ENCODE peak calls at places on chromosome 10, in six cellular contexts. H is gastrocnemius medialis, N is upper lobe of right lung, V is pancreas, A is IMR-90, C is heart left ventricle. W is an unnamed sample.

GRCh38 chr10:57102234-57102633 is 741.2 kb upstream of the ZWINT start:
- DNase-seq in H (no peak), N (no peak), V (no peak), A (no peak), C (no peak), W (no peak)

GRCh38 chr10:12186324-12186723 is 9.4 kb downstream of the NUDT5 start:
- DNase-seq in H (no peak), N (no peak), V (no peak), A (no peak), C (no peak), W (no peak)

GRCh38 chr10:110207805-110208613 is 604 bp downstream of the MXI1 start:
- DNase-seq in H (no peak), N (peak; percentile 67), V (peak; percentile 51), A (peak; percentile 17), C (peak; percentile 45), W (peak; percentile 47)

GRCh38 chr10:44963772-44964633 is 4.4 kb downstream of the RASSF4 start:
- DNase-seq in H (peak; percentile 96), N (peak; percentile 90), V (peak; percentile 83), A (no peak), C (peak; percentile 94), W (no peak)

GRCh38 chr10:43121444-43121843 is 16.8 kb upstream of the CSGALNACT2 start:
- DNase-seq in H (no peak), N (peak; percentile 67), V (no peak), A (no peak), C (no peak), W (peak; percentile 66)

GRCh38 chr10:84824525-84824924 is 496.1 kb downstream of the CCSER2 start:
- DNase-seq in H (no peak), N (no peak), V (no peak), A (no peak), C (no peak), W (no peak)

GRCh38 chr10:45438457-45439090 is 64.6 kb downstream of the ALOX5 start:
- DNase-seq in H (no peak), N (peak; percentile 39), V (no peak), A (no peak), C (no peak), W (no peak)

GRCh38 chr10:103921750-103922195 is 3.8 kb upstream of the STN1 start:
- DNase-seq in H (no peak), N (no peak), V (no peak), A (peak; percentile 31), C (no peak), W (peak; percentile 40)

GRCh38 chr10:47027108-47027811 is 116.0 kb downstream of the PTPN20 start:
- DNase-seq in H (no peak), N (peak; percentile 46), V (no peak), A (no peak), C (no peak), W (no peak)

GRCh38 chr10:123367181-123367580 is 213.0 kb downstream of the BUB3 start:
- DNase-seq in H (no peak), N (no peak), V (no peak), A (no peak), C (no peak), W (no peak)

GRCh38 chr10:103854687-103855423 is 521 bp downstream of the SH3PXD2A start:
- DNase-seq in H (peak; percentile 45), N (no peak), V (no peak), A (peak; percentile 24), C (peak; percentile 76), W (peak; percentile 37)

GRCh38 chr10:44125879-44126675 is 258.8 kb downstream of the CXCL12 start:
- DNase-seq in H (peak; percentile 37), N (no peak), V (no peak), A (peak; percentile 64), C (no peak), W (no peak)

GRCh38 chr10:51014680-51015425 is 59.4 kb upstream of the PRKG1 start:
- DNase-seq in H (no peak), N (no peak), V (no peak), A (peak; percentile 61), C (no peak), W (no peak)

GRCh38 chr10:79146611-79147130 is 77.9 kb downstream of the ZMIZ1 start:
- DNase-seq in H (peak; percentile 97), N (peak; percentile 85), V (peak; percentile 72), A (peak; percentile 37), C (peak; percentile 83), W (no peak)

DNA sequence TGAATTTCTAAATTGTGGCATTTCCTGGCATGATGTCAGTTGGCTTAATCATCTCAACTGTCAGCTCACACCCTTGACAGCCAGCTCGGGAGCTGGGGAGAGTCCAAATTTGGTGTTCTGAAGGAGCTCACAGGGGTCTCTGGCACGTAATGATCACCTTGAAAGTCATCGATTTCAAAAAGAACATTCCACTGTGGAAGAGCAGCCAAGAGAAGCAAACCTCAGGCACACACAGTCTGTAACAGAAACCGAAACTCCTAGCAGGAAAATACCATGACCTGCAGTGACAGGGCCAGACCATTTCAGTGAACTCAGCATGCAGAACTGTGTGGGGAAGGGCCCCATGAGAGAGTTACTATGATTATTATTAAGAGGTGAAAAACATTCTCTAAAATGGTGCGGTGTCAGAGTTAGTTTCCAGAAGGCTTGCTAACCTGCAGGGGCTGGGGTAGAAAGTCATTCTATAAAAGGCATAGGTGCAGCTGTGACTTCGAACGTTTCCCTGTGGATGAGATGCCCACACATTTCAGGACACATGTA is 26.4 kb upstream of the KLF6 start:
- DNase-seq in H (peak; percentile 61), N (no peak), V (peak; percentile 51), A (peak; percentile 71), C (peak; percentile 72), W (no peak)
- H3K4me1 ChIP-seq in H (peaks cover 45% of the 10 kb centered on the region), N (peaks cover 44% of the 10 kb centered on the region), V (peaks cover 54% of the 10 kb centered on the region), A (peaks cover 33% of the 10 kb centered on the region), C (peaks cover 55% of the 10 kb centered on the region), W (peaks cover 19% of the 10 kb centered on the region)

GRCh38 chr10:31928531-31929259 is at the start of gene ARHGAP12:
- DNase-seq in H (peak; percentile 92), N (peak; percentile 96), V (peak; percentile 88), A (peak; percentile 77), C (peak; percentile 92), W (peak; percentile 91)
- TF ChIP-seq CTCF in H (peak; percentile 12), N (no peak), V (no peak), A (no peak), C (peak; percentile 2), W (peak; percentile 1)

GRCh38 chr10:62559481-62560206 is 185.5 kb downstream of the ZNF365 start:
- DNase-seq in H (no peak), N (no peak), V (no peak), A (no peak), C (no peak), W (peak; percentile 49)
- H3K27ac ChIP-seq in H (no peak overlapping the region), N (no peak overlapping the region), V (no peak overlapping the region), A (peak overlapping the region; percentile 47), C (no peak overlapping the region), W (no peak overlapping the region)

GRCh38 chr10:58336242-58336641 is 1.4 kb downstream of the UBE2D1 start:
- DNase-seq in H (no peak), N (no peak), V (no peak), A (no peak), C (no peak), W (no peak)
- H3K4me1 ChIP-seq in H (peaks cover 46% of the 10 kb centered on the region), N (peaks cover 12% of the 10 kb centered on the region), V (peaks cover 13% of the 10 kb centered on the region), A (no peaks in the 10 kb centered on the region), C (peaks cover 27% of the 10 kb centered on the region), W (peaks cover 8% of the 10 kb centered on the region)